ENCODE peak calls at places on chromosomes 6 and 20, in seven cellular contexts. G, Y, H, J, R, D and C are unnamed samples.

GRCh38 chr6:125974214-125974866 is 12.0 kb upstream of the TRMT11 start:
- DNase-seq in G (no peak), Y (no peak), H (no peak), J (no peak), R (peak; percentile 56), D (no peak), C (peak; percentile 74)

GRCh38 chr6:13014551-13015378 is 298.2 kb downstream of the PHACTR1 start:
- DNase-seq in G (no peak), Y (peak; percentile 83), H (no peak), J (no peak), R (no peak), D (no peak), C (no peak)

GRCh38 chr6:52725133-52725529 is 38.1 kb downstream of the GSTA2 start:
- DNase-seq in G (no peak), Y (peak; percentile 67), H (no peak), J (peak; percentile 79), R (no peak), D (no peak), C (peak; percentile 12)

GRCh38 chr6:137864812-137865508 is 2.1 kb upstream of the TNFAIP3 start:
- DNase-seq in G (no peak), Y (no peak), H (no peak), J (no peak), R (peak; percentile 46), D (no peak), C (peak; percentile 39)

GRCh38 chr6:155093430-155093829 is 98.3 kb downstream of the TIAM2 start:
- DNase-seq in G (no peak), Y (no peak), H (no peak), J (no peak), R (no peak), D (no peak), C (no peak)

GRCh38 chr6:63795006-63795405 is 159.4 kb downstream of the PHF3 start:
- DNase-seq in G (no peak), Y (no peak), H (no peak), J (no peak), R (no peak), D (no peak), C (no peak)

GRCh38 chr6:44451803-44452690 is 64.5 kb downstream of the CDC5L start:
- DNase-seq in G (no peak), Y (no peak), H (no peak), J (no peak), R (no peak), D (no peak), C (no peak)

GRCh38 chr6:169224185-169224695 is 29.4 kb downstream of the THBS2 start:
- DNase-seq in G (peak; percentile 72), Y (no peak), H (no peak), J (peak; percentile 89), R (peak; percentile 16), D (no peak), C (no peak)

GRCh38 chr6:139060332-139060731 is 31.8 kb downstream of the ABRACL start:
- DNase-seq in G (no peak), Y (no peak), H (no peak), J (no peak), R (no peak), D (no peak), C (no peak)

GRCh38 chr6:135144678-135145508 is 36.2 kb upstream of the MYB start:
- DNase-seq in G (no peak), Y (no peak), H (no peak), J (peak; percentile 11), R (peak; percentile 34), D (no peak), C (peak; percentile 69)

GRCh38 chr20:32966881-32967781 is 37.1 kb downstream of the SUN5 start:
- DNase-seq in G (peak; percentile 66), Y (no peak), H (peak; percentile 14), J (no peak), R (no peak), D (no peak), C (no peak)

GRCh38 chr6:31473780-31474725 is 23.9 kb upstream of the MICB start:
- DNase-seq in G (no peak), Y (no peak), H (no peak), J (no peak), R (no peak), D (no peak), C (peak; percentile 13)

GRCh38 chr6:79775222-79775621 is 144.1 kb downstream of the SH3BGRL2 start:
- DNase-seq in G (no peak), Y (no peak), H (no peak), J (no peak), R (no peak), D (no peak), C (no peak)

GRCh38 chr6:161976569-161976968 is 702.7 kb upstream of the AGPAT4 start:
- DNase-seq in G (no peak), Y (no peak), H (no peak), J (no peak), R (no peak), D (no peak), C (no peak)

GRCh38 chr6:90811596-90812226 is 224.8 kb upstream of the MAP3K7 start:
- DNase-seq in G (no peak), Y (peak; percentile 8), H (no peak), J (no peak), R (no peak), D (no peak), C (no peak)

GRCh38 chr6:129501401-129502051 is 208.5 kb downstream of the ARHGAP18 start:
- DNase-seq in G (no peak), Y (peak; percentile 49), H (peak; percentile 81), J (peak; percentile 84), R (peak; percentile 79), D (no peak), C (peak; percentile 92)

GRCh38 chr20:62367483-62368302 is 581 bp upstream of the LAMA5 start:
- DNase-seq in G (no peak), Y (peak; percentile 67), H (no peak), J (peak; percentile 53), R (peak; percentile 60), D (no peak), C (peak; percentile 30)

GRCh38 chr20:62368303-62368628 is 1.2 kb upstream of the LAMA5 start:
- DNase-seq in G (no peak), Y (no peak), H (no peak), J (no peak), R (no peak), D (no peak), C (no peak)

GRCh38 chr20:62366370-62367135 is 559 bp downstream of the LAMA5 start:
- DNase-seq in G (peak; percentile 87), Y (peak; percentile 66), H (no peak), J (peak; percentile 58), R (peak; percentile 61), D (no peak), C (no peak)

GRCh38 chr20:62365814-62366369 is 1.2 kb downstream of the LAMA5 start:
- DNase-seq in G (peak; percentile 92), Y (peak; percentile 43), H (no peak), J (peak; percentile 68), R (no peak), D (no peak), C (peak; percentile 24)

DNA sequence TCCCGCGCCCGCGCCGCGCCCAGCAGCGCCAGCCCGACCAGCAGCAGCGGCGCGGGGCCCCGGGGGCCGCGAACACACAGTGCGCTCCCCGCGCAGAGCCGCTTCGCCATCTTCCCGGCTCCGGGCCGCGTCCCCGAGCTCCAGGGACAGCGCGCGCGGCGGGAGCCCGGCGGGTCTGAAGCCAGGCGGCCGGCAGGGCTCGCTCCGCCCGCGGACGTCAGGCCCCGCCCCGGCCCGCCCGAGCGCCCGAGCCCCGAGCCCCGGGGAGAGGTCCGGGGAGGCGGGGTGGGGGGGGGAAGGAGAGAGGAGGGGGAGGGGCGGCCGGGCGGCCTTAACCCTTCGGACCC is at the start of gene LAMA5:
- DNase-seq in G (no peak), Y (peak; percentile 82), H (no peak), J (peak; percentile 70), R (peak; percentile 55), D (no peak), C (peak; percentile 58)
- TF ChIP-seq POLR2A in G (no peak), Y (no peak), H (no peak), J (peak; percentile 74), R (no peak), D (no peak), C (no peak)

DNA sequence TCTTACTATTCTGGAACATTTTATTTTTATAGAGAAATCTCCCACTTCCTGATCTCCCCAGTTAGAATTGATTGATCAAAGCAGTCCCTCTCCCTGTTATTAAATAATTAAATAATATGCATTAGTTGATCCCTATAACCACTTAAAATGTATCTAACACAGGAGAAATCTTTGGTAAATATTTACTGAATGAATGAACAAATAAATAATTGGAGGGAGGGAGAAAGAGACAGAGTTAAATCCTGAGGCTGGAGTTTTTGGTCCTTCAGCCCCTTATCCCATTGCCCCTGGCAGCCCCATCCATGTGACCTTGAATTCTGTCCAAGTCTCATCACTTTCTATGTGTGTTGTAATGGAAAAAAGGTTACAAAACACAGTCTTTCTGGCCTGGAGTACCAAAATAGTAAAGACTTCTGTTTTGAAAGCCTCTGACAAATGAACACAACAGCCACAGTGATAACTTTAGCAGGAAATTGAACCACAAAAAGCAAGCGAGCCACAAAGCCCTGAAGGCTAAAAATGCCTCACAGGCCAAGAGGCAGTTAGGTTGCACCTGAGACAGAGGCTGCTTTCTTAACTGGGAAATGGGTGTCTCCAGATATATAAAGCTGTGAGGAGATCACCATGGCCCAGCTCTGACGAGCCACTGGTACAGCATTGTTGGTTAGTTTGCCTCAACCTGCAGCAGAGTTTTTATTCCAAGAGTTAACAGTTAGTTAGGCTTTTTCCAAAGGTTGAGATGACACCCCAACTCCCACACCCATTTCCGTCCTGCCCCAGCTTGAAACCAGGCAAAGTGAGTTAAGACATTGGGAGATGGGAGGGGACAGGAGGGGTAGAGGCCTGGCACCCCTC is 11.3 kb downstream of the NT5E start:
- DNase-seq in G (no peak), Y (no peak), H (peak; percentile 49), J (peak; percentile 28), R (peak; percentile 45), D (no peak), C (no peak)
- TF ChIP-seq POLR2A in G (no peak), Y (no peak), H (no peak), J (no peak), R (no peak), D (no peak), C (no peak)

DNA sequence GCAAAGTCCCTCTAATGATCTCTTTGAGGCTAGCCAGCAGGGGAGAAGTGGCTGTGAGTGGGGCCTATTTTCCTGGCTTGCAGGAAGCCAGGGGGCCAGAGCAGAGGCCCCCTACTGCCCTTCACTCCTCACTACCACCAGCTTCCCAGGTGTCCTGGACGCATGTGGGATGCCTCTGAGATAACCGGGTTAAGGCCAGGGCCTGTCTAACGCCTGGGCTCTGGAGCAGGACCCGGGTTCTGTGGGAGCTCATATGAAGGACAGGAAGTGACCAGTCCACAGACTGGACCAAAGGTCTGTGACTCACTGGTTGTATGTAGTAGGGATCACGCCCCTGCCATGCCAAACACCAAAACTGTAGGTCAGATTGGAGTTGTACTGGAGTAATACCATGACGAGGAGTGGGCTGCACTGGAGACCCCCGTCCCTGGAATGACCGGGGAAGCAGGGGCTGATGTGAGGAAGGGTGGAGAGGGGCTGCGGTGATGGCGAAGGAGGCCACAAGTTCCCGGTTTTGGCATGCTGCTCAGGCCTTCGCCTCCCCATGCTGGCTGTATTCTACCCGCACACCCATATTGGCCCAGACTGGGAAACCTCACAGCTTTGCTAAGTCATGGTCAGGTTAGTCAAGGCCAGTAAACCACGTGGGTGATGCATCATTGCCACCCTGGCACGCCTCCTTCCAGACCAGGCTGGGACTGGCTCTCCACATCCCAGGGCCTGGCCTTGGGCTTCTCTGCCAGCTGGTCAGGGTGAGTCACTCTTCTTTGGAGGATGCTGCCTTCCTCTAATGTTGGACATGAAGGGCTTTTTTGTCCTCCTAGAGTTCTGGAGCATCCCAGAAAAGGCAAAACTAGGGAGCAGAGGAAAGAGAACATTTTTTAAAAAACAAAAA is 54.0 kb downstream of the PCNA start:
- DNase-seq in G (peak; percentile 87), Y (peak; percentile 74), H (no peak), J (peak; percentile 98), R (peak; percentile 84), D (peak; percentile 86), C (peak; percentile 81)
- TF ChIP-seq POLR2A in G (no peak), Y (no peak), H (no peak), J (peak; percentile 75), R (no peak), D (no peak), C (peak; percentile 22)

GRCh38 chr6:7541175-7542064 is at the start of gene DSP:
- DNase-seq in G (peak; percentile 91), Y (peak; percentile 95), H (peak; percentile 75), J (peak; percentile 81), R (peak; percentile 96), D (peak; percentile 88), C (peak; percentile 33)
- TF ChIP-seq POLR2A in G (no peak), Y (peak; percentile 99), H (peak; percentile 40), J (peak; percentile 55), R (peak; percentile 95), D (no peak), C (no peak)